ENCODE peak calls at places on chromosomes 4 and X, in ten cellular contexts. Q is stimulated activated CD4-positive, alpha-beta T cell treated with anti-CD3 and anti-CD28 coated beads, Interleukin-2, amount 100 ng/mL, for 48 hours; E is iris pigment epithelial cell; O is NT2/D1; U is HEK293T; Z is mesendoderm; T is fibroblast of pulmonary artery; B is fibroblast of mammary gland; L is activated naive CD4-positive, alpha-beta T cell treated with anti-CD3 and anti-CD28 coated beads, Interleukin-2, amount 10 ng/mL, durations not matched to agents 7 days and 5 days; G is NCI-H524. I is an unnamed sample.

GRCh38 chr4:114807759-114808404 is 209.3 kb downstream of the UGT8 start:
- DNase-seq in U (peak; percentile 65), L (peak; percentile 45), T (peak; percentile 13), Z (peak; percentile 80), B (peak; percentile 28), E (no peak), Q (peak; percentile 13), O (peak; percentile 16), G (peak; percentile 39), I (peak; percentile 26)

GRCh38 chr4:4694296-4694772 is 152.5 kb upstream of the STX18 start:
- DNase-seq in B (peak; percentile 25), Q (no peak), O (peak; percentile 81), G (no peak), T (no peak), E (no peak), L (no peak), Z (peak; percentile 81), U (peak; percentile 59), I (no peak)

GRCh38 chr4:52714597-52715254 is 36.5 kb downstream of the ERVMER34-1 start:
- DNase-seq in T (peak; percentile 35), G (no peak), Z (peak; percentile 24), E (peak; percentile 34), U (no peak), B (peak; percentile 19), O (no peak), L (no peak), Q (no peak), I (no peak)

GRCh38 chrX:48896611-48897011 is 957 bp downstream of the TIMM17B start:
- DNase-seq in L (no peak), O (no peak), E (peak; percentile 24), Q (no peak), U (no peak), Z (peak; percentile 54), B (peak; percentile 34), G (no peak), T (peak; percentile 42), I (peak; percentile 17)

GRCh38 chr4:82983450-82983849 is 27.2 kb downstream of the LIN54 start:
- DNase-seq in B (no peak), O (no peak), T (no peak), U (no peak), L (no peak), E (no peak), G (no peak), Q (no peak), Z (no peak), I (no peak)

GRCh38 chr4:13541720-13542576 is 2.4 kb downstream of the NKX3-2 start:
- DNase-seq in G (peak; percentile 39), T (no peak), Z (peak; percentile 87), Q (no peak), U (no peak), B (no peak), L (peak; percentile 56), E (no peak), O (no peak), I (no peak)

GRCh38 chr4:89998350-89999098 is 103.9 kb downstream of the MMRN1 start:
- DNase-seq in E (no peak), G (peak; percentile 63), T (no peak), U (peak; percentile 18), Z (peak; percentile 13), B (no peak), Q (no peak), O (no peak), L (no peak), I (no peak)

GRCh38 chr4:186904104-186904503 is 180.4 kb upstream of the FAT1 start:
- DNase-seq in L (no peak), B (peak; percentile 92), T (peak; percentile 91), U (no peak), E (peak; percentile 92), O (no peak), G (no peak), Q (no peak), Z (no peak), I (peak; percentile 96)

GRCh38 chr4:65893311-65893710 is 223.0 kb upstream of the EPHA5 start:
- DNase-seq in Z (no peak), B (no peak), O (no peak), L (no peak), G (no peak), E (no peak), Q (no peak), T (peak; percentile 4), U (no peak), I (no peak)

GRCh38 chr4:53913771-53914170 is 150.6 kb downstream of the CHIC2 start:
- DNase-seq in O (no peak), Q (no peak), T (no peak), E (no peak), Z (no peak), L (no peak), B (no peak), G (no peak), U (no peak), I (no peak)

GRCh38 chrX:138710311-138710791 is 1.2 kb downstream of the FGF13 start:
- DNase-seq in Q (no peak), Z (peak; percentile 25), O (no peak), T (no peak), B (no peak), G (no peak), L (no peak), E (no peak), U (peak; percentile 9), I (no peak)

GRCh38 chrX:70664726-70665125 is 220.1 kb downstream of the DLG3 start:
- DNase-seq in O (peak; percentile 22), Q (no peak), B (peak; percentile 44), G (peak; percentile 21), Z (peak; percentile 19), L (peak; percentile 20), T (peak; percentile 43), E (peak; percentile 31), U (peak; percentile 21), I (peak; percentile 11)

GRCh38 chrX:118528089-118528753 is 32.6 kb downstream of the DOCK11 start:
- DNase-seq in Z (no peak), G (no peak), Q (no peak), O (no peak), L (peak; percentile 77), E (no peak), B (no peak), U (no peak), T (no peak), I (no peak)

GRCh38 chr4:129583868-129584267 is 487.9 kb downstream of the C4orf33 start:
- DNase-seq in O (no peak), Z (peak; percentile 52), B (peak; percentile 81), G (no peak), T (peak; percentile 76), U (no peak), Q (no peak), L (no peak), E (no peak), I (no peak)

GRCh38 chr4:138951764-138952163 is 63.8 kb upstream of the NOCT start:
- DNase-seq in O (no peak), U (no peak), E (no peak), G (no peak), Z (no peak), T (no peak), Q (no peak), L (no peak), B (no peak), I (no peak)

GRCh38 chrX:15242899-15243555 is 26.9 kb downstream of the ASB9 start:
- DNase-seq in E (peak; percentile 63), B (peak; percentile 57), U (peak; percentile 49), Q (peak; percentile 13), O (peak; percentile 8), G (peak; percentile 60), Z (peak; percentile 22), L (peak; percentile 61), T (peak; percentile 65), I (peak; percentile 38)

GRCh38 chr4:112077743-112078142 is 67.5 kb upstream of the FAM241A start:
- DNase-seq in Z (no peak), L (no peak), O (no peak), Q (no peak), U (no peak), T (no peak), E (no peak), G (no peak), B (no peak), I (no peak)

GRCh38 chr4:71184195-71184781 is 154.5 kb upstream of the SLC4A4 start:
- DNase-seq in O (no peak), B (peak; percentile 63), Z (peak; percentile 71), G (peak; percentile 62), E (peak; percentile 59), U (peak; percentile 53), T (peak; percentile 68), Q (no peak), L (peak; percentile 56), I (peak; percentile 56)

GRCh38 chr4:164488114-164488513 is 265.8 kb upstream of the SMIM31 start:
- DNase-seq in T (no peak), B (no peak), L (no peak), G (no peak), Q (no peak), E (no peak), U (no peak), O (no peak), Z (no peak), I (peak; percentile 24)

GRCh38 chrX:150690126-150690525 is 3.1 kb upstream of the MTMR1 start:
- DNase-seq in B (peak; percentile 97), U (no peak), Z (no peak), O (no peak), T (peak; percentile 82), G (no peak), Q (no peak), E (peak; percentile 95), L (no peak), I (peak; percentile 90)

GRCh38 chrX:13911581-13911980 is 94.7 kb upstream of the GPM6B start:
- DNase-seq in B (peak; percentile 75), O (no peak), E (peak; percentile 75), Q (no peak), Z (no peak), G (no peak), T (peak; percentile 7), U (no peak), L (no peak), I (no peak)

GRCh38 chr4:184893836-184894571 is 68.2 kb upstream of the ACSL1 start:
- DNase-seq in O (no peak), L (no peak), E (no peak), B (peak; percentile 11), T (no peak), G (no peak), Z (peak; percentile 75), Q (no peak), U (no peak), I (no peak)

GRCh38 chr4:5021546-5021945 is 2.3 kb upstream of the CYTL1 start:
- DNase-seq in G (no peak), T (no peak), Q (no peak), U (no peak), B (no peak), Z (no peak), E (no peak), O (no peak), L (no peak), I (no peak)

GRCh38 chrX:103442536-103442901 is 66.2 kb downstream of the BEX3 start:
- DNase-seq in T (peak; percentile 73), Z (no peak), E (peak; percentile 78), B (peak; percentile 83), G (no peak), L (no peak), U (no peak), O (no peak), Q (no peak), I (peak; percentile 62)